ENCODE peak calls at places on chromosomes 5 and 9, in eight cellular contexts. P, J, Z, H, T, N, K and S are unnamed samples.

GRCh38 chr5:150407097-150407720 is 5.5 kb downstream of the CD74 start:
- DNase-seq in P (no peak), J (no peak), Z (peak), H (no peak), T (no peak), N (no peak), K (no peak), S (no peak)

GRCh38 chr5:87385794-87386193 is 26.9 kb downstream of the CCNH start:
- DNase-seq in P (no peak), J (no peak), Z (no peak), H (no peak), T (no peak), N (no peak), K (no peak), S (no peak)

GRCh38 chr5:127934791-127935256 is 148.7 kb upstream of the SLC12A2 start:
- DNase-seq in P (no peak), J (no peak), Z (no peak), H (peak), T (peak), N (peak), K (peak), S (peak)

GRCh38 chr9:127567119-127567897 is 44.8 kb upstream of the STXBP1 start:
- DNase-seq in P (no peak), J (peak), Z (peak), H (no peak), T (peak), N (peak), K (peak), S (no peak)

GRCh38 chr9:124769451-124770358 is 1.4 kb downstream of the NR6A1 start:
- DNase-seq in P (no peak), J (peak), Z (no peak), H (peak), T (peak), N (peak), K (no peak), S (no peak)

GRCh38 chr5:133256276-133256675 is 204.5 kb downstream of the HSPA4 start:
- DNase-seq in P (no peak), J (no peak), Z (no peak), H (no peak), T (no peak), N (peak), K (no peak), S (no peak)

GRCh38 chr5:80408976-80409926 is 1.4 kb downstream of the ZFYVE16 start:
- DNase-seq in P (no peak), J (no peak), Z (no peak), H (no peak), T (no peak), N (no peak), K (peak), S (no peak)

GRCh38 chr9:115593587-115594091 is 475.7 kb upstream of the TNC start:
- DNase-seq in P (no peak), J (no peak), Z (no peak), H (peak), T (peak), N (peak), K (peak), S (peak)

GRCh38 chr9:88658311-88658822 is 123.4 kb downstream of the NXNL2 start:
- DNase-seq in P (no peak), J (no peak), Z (peak), H (no peak), T (no peak), N (peak), K (peak), S (peak)

GRCh38 chr5:57346336-57346735 is 136.3 kb downstream of the ACTBL2 start:
- DNase-seq in P (no peak), J (no peak), Z (no peak), H (no peak), T (no peak), N (no peak), K (peak), S (no peak)

GRCh38 chr9:92963831-92964606 is 16.7 kb downstream of the FGD3 start:
- DNase-seq in P (no peak), J (peak), Z (no peak), H (no peak), T (no peak), N (peak), K (no peak), S (no peak)

GRCh38 chr9:115058684-115059315 is 59.2 kb downstream of the TNC start:
- DNase-seq in P (no peak), J (no peak), Z (no peak), H (no peak), T (no peak), N (no peak), K (peak), S (peak)

GRCh38 chr9:16680965-16681658 is 189.4 kb downstream of the BNC2 start:
- DNase-seq in P (no peak), J (no peak), Z (no peak), H (no peak), T (no peak), N (peak), K (peak), S (peak)

GRCh38 chr5:149636861-149637246 is 55.6 kb downstream of the ARHGEF37 start:
- DNase-seq in P (no peak), J (no peak), Z (no peak), H (peak), T (peak), N (peak), K (peak), S (peak)

GRCh38 chr9:116160676-116161571 is 7.3 kb downstream of the PAPPA start:
- DNase-seq in P (no peak), J (no peak), Z (no peak), H (no peak), T (no peak), N (no peak), K (peak), S (no peak)

GRCh38 chr5:142894749-142895148 is 124.6 kb downstream of the ARHGAP26 start:
- DNase-seq in P (no peak), J (no peak), Z (peak), H (no peak), T (no peak), N (no peak), K (peak), S (peak)

DNA sequence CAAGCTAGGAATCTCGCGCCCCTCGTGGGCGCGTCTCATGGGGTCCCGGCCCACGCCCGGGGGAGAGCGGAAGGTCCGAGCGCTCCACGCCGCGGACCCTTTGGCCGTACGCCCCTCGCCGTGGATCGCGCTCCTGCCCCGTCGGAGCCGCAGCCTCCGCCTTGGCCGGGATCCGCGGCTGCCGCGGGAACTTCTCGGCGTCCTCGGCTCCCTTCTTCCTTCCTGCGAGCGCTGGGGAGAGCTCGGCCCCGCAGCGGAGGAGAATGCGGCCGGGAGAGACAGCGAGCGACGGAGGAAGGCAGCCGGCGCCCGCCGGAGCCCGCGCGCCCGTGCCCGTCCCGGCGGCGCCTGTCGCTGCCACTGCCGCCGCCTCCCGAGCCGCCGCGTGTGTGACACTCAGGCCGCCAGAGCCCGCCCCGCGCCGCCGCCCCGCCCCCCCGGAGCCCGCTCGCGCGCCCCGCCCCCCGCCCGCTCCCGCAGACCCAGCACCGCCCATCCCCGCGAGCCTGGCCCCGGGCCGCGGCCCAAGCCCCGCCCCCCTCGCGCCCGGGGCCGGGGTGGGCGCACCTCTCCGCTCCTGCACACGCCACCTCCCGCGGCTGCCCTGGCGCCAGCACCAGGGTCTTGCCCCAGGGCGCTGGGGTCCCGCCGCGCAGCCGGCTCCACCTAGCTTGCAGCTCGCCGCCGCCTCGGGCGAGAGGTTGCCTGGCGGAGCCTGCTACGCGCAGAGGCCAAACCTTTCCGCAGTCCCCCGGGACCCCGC is at the start of gene SHB:
- DNase-seq in P (peak), J (peak), Z (peak), H (no peak), T (peak), N (peak), K (peak), S (no peak)
- TF ChIP-seq CTCF in P (no peak), J (no peak), Z (peak), H (peak), T (no peak), N (peak), K (no peak), S (no peak)

GRCh38 chr5:78300464-78301045 is 6.1 kb upstream of the AP3B1 start:
- DNase-seq in P (no peak), J (no peak), Z (no peak), H (peak), T (no peak), N (no peak), K (peak), S (no peak)

GRCh38 chr5:78291687-78292086 is 2.8 kb downstream of the AP3B1 start:
- DNase-seq in P (no peak), J (no peak), Z (no peak), H (no peak), T (no peak), N (no peak), K (peak), S (no peak)

GRCh38 chr5:78294250-78295034 is at the start of gene AP3B1:
- DNase-seq in P (peak), J (peak), Z (peak), H (peak), T (peak), N (peak), K (peak), S (peak)

GRCh38 chr5:78293856-78294249 is 645 bp downstream of the AP3B1 start:
- DNase-seq in P (no peak), J (no peak), Z (no peak), H (no peak), T (no peak), N (no peak), K (no peak), S (no peak)

DNA sequence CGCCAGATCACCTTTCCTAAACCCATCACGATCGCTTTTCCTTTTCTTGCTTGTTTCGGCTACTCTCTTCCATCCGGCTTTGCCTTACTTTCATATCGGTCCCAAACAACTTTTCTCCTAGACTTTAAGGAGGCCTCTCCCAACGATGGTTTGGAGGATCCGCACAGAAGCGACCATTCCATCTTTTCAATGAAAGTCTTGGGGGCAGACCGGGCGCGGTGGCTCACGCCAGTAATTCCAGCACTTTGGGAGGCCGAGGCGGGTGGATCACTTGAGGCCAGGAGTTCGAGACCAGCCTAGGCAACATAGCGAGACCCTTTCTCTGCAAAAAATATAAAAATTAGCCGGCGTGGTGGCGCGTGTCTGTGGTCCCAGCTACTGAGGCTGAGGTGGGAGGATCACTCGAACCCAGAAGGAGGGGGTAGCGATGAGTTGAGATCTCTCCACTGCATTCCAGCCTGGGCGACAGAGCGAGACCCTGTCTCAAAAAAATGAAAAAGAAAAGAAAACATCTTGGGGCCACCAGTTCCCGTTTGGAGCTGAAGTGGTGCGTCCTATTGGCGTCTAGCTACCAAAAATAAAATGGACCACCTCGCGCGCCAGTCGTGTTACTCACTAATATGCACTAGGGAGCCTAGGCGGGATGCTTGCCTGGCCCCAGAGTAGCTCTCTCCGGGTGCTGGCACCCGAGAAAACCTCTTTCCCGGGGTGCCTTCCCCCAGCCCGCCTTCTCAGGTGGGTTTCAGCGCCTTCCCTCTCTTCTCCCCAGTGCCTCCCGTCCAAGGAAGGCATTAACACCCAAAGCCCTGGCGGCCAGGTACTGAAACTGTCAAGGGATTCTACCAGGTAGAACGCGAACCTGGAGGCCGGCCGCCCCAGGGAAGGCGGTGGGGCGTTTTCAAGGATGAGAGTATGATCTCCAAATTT is 800 bp upstream of the AP3B1 start:
- DNase-seq in P (no peak), J (peak), Z (peak), H (peak), T (peak), N (peak), K (no peak), S (no peak)
- TF ChIP-seq CTCF in P (peak), J (peak), Z (no peak), H (peak), T (peak), N (peak), K (peak), S (peak)

DNA sequence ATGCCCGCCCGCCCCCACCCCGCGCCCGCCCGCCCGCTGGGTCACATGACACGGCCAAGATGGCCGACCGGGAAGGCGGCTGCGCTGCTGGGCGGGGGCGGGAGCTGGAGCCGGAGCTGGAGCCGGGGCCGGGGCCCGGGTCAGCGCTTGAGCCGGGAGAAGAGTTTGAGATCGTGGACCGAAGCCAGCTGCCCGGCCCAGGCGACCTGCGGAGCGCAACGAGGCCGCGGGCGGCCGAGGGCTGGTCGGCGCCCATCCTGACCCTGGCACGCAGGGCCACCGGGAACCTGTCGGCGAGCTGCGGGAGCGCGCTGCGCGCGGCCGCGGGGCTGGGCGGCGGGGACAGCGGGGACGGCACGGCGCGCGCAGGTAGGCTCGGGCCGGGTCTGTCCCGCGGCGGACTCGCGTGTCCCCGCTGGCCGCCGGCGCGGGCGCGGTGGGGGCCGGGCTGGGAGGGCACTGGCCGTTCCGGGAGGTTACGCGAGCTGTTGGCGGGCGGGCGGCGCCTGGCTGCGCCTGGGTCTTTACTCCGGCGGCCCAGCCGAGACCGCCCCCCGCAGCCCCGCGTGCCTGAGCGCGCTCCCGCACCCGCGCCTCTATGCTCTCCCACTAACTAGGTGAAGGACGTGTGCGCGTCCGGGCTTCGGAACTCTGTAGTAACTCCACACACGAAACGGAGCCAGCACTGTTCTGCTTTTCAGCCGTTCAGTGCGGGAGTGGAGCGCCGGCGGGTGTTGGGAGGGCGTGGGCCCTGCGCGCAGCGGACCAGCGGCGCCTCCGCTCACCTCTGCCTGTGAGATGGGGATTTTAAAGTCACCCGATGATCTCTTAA is at the start of gene RUFY1:
- DNase-seq in P (peak), J (peak), Z (peak), H (peak), T (peak), N (peak), K (peak), S (no peak)
- TF ChIP-seq CTCF in P (no peak), J (no peak), Z (no peak), H (no peak), T (no peak), N (peak), K (no peak), S (no peak)

GRCh38 chr5:42595597-42595996 is 161.0 kb upstream of the CCDC152 start:
- DNase-seq in P (no peak), J (no peak), Z (no peak), H (no peak), T (no peak), N (no peak), K (no peak), S (no peak)
- TF ChIP-seq CTCF in P (no peak), J (no peak), Z (no peak), H (no peak), T (no peak), N (no peak), K (no peak), S (no peak)

DNA sequence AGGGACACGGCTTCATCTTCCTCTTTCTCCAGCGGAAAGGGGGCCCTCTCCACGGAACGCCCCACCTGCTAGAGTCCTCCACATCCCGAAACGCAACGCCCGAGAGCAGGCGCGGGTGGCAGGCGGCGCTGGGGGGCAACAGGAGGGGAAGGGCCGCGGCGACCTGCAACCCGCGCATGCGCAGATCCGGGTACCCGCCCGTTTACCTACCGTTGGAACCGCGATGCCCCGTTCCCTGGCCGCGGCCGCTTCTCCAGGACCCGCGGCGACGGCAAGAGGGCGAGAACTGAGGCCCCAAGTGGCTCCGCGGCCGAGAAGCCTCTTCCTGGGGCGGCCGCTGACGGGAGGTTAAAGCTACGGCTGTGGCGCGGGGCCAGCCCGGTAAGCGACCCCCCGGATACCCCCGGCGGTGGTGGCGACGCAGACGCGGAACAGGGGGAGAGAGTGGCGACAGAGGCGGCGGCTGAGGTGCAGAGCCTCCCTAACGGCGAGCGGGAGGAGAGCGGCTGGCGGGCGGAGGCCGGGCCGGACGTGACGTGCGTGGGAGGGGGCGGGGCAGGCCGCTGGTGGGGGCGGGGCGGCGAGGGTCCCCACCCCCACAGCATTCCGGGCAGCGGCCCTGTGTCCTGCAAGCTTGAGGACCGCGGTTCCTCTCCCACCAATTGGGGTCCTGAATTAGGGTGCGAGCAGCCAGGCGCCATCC is at the start of gene FAM13B:
- DNase-seq in P (peak), J (peak), Z (peak), H (peak), T (peak), N (peak), K (peak), S (no peak)
- TF ChIP-seq CTCF in P (peak), J (peak), Z (no peak), H (no peak), T (no peak), N (no peak), K (no peak), S (no peak)

GRCh38 chr5:75622564-75622963 is 11.3 kb downstream of the ANKDD1B start:
- DNase-seq in P (no peak), J (peak), Z (no peak), H (peak), T (peak), N (peak), K (no peak), S (no peak)
- TF ChIP-seq CTCF in P (no peak), J (no peak), Z (no peak), H (no peak), T (no peak), N (no peak), K (no peak), S (no peak)

GRCh38 chr5:10220253-10220652 is 29.4 kb downstream of the ATPSCKMT start:
- DNase-seq in P (no peak), J (no peak), Z (no peak), H (no peak), T (no peak), N (no peak), K (no peak), S (no peak)
- TF ChIP-seq CTCF in P (peak), J (no peak), Z (no peak), H (no peak), T (no peak), N (peak), K (no peak), S (no peak)

DNA sequence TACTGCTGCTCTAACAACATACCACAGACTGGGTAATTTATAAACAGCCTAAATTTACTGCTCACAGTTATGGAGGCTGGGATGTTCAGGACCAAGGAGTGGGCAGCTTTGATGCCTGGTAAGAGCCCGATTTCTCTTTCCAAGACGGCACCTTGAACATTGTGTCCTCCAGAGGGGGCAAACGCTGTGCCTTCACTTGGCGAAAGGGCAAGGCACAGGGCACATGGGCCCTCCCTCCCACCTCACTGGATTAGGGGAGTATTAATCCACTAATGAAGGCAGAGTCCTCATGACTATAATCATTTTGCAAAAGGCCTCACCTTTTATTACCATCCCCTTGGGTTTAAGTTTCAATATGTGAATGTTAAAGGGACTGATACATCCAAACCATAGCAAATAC is 397.7 kb downstream of the TMEM38B start:
- DNase-seq in P (no peak), J (no peak), Z (no peak), H (no peak), T (no peak), N (no peak), K (no peak), S (no peak)
- TF ChIP-seq CTCF in P (no peak), J (no peak), Z (no peak), H (peak), T (no peak), N (no peak), K (no peak), S (no peak)